ENCODE peak calls at places on chromosomes 2 and 18, in ten cellular contexts. One of them, this sample, is unnamed.

GRCh38 chr2:113253453-113253852 is 25.3 kb downstream of the PAX8 start:
- DNase-seq in cardiac muscle cell: no peak
- DNase-seq in MM.1S: no peak
- DNase-seq in amniotic stem cell: no peak
- DNase-seq in Daoy: no peak
- DNase-seq in stimulated activated CD8-positive, alpha-beta memory T cell treated with anti-CD3 and anti-CD28 coated beads, Interleukin-15, amount 100 ng/mL, for 1 hour: no peak
- DNase-seq in brain microvascular endothelial cell: no peak
- DNase-seq in thoracic aorta: no peak
- DNase-seq in posterior cingulate gyrus: no peak
- DNase-seq in astrocyte of the spinal cord: no peak
- DNase-seq in this sample: no peak

GRCh38 chr2:102806250-102806837 is 44.5 kb downstream of the TMEM182 start:
- DNase-seq in cardiac muscle cell: peak
- DNase-seq in MM.1S: peak
- DNase-seq in amniotic stem cell: no peak
- DNase-seq in Daoy: peak
- DNase-seq in stimulated activated CD8-positive, alpha-beta memory T cell treated with anti-CD3 and anti-CD28 coated beads, Interleukin-15, amount 100 ng/mL, for 1 hour: peak
- DNase-seq in brain microvascular endothelial cell: peak
- DNase-seq in thoracic aorta: peak
- DNase-seq in posterior cingulate gyrus: peak
- DNase-seq in astrocyte of the spinal cord: peak
- DNase-seq in this sample: peak

GRCh38 chr2:100895402-100895801 is 75.5 kb downstream of the NPAS2 start:
- DNase-seq in cardiac muscle cell: no peak
- DNase-seq in MM.1S: no peak
- DNase-seq in amniotic stem cell: no peak
- DNase-seq in Daoy: no peak
- DNase-seq in stimulated activated CD8-positive, alpha-beta memory T cell treated with anti-CD3 and anti-CD28 coated beads, Interleukin-15, amount 100 ng/mL, for 1 hour: no peak
- DNase-seq in brain microvascular endothelial cell: no peak
- DNase-seq in thoracic aorta: no peak
- DNase-seq in posterior cingulate gyrus: peak
- DNase-seq in astrocyte of the spinal cord: no peak
- DNase-seq in this sample: no peak

GRCh38 chr2:33223851-33224250 is 252.6 kb upstream of the RASGRP3 start:
- DNase-seq in cardiac muscle cell: no peak
- DNase-seq in MM.1S: no peak
- DNase-seq in amniotic stem cell: no peak
- DNase-seq in Daoy: no peak
- DNase-seq in stimulated activated CD8-positive, alpha-beta memory T cell treated with anti-CD3 and anti-CD28 coated beads, Interleukin-15, amount 100 ng/mL, for 1 hour: no peak
- DNase-seq in brain microvascular endothelial cell: peak
- DNase-seq in thoracic aorta: no peak
- DNase-seq in posterior cingulate gyrus: no peak
- DNase-seq in astrocyte of the spinal cord: peak
- DNase-seq in this sample: no peak

GRCh38 chr2:157898591-157898996 is 22.5 kb upstream of the ACVR1 start:
- DNase-seq in cardiac muscle cell: no peak
- DNase-seq in MM.1S: peak
- DNase-seq in amniotic stem cell: peak
- DNase-seq in Daoy: peak
- DNase-seq in stimulated activated CD8-positive, alpha-beta memory T cell treated with anti-CD3 and anti-CD28 coated beads, Interleukin-15, amount 100 ng/mL, for 1 hour: no peak
- DNase-seq in brain microvascular endothelial cell: peak
- DNase-seq in thoracic aorta: no peak
- DNase-seq in posterior cingulate gyrus: no peak
- DNase-seq in astrocyte of the spinal cord: peak
- DNase-seq in this sample: peak

GRCh38 chr2:138475394-138475793 is 26.2 kb upstream of the SPOPL start:
- DNase-seq in cardiac muscle cell: no peak
- DNase-seq in MM.1S: no peak
- DNase-seq in amniotic stem cell: no peak
- DNase-seq in Daoy: no peak
- DNase-seq in stimulated activated CD8-positive, alpha-beta memory T cell treated with anti-CD3 and anti-CD28 coated beads, Interleukin-15, amount 100 ng/mL, for 1 hour: no peak
- DNase-seq in brain microvascular endothelial cell: no peak
- DNase-seq in thoracic aorta: no peak
- DNase-seq in posterior cingulate gyrus: no peak
- DNase-seq in astrocyte of the spinal cord: no peak
- DNase-seq in this sample: no peak

GRCh38 chr2:151973013-151973900 is 125.6 kb downstream of the CACNB4 start:
- DNase-seq in cardiac muscle cell: no peak
- DNase-seq in MM.1S: no peak
- DNase-seq in amniotic stem cell: no peak
- DNase-seq in Daoy: no peak
- DNase-seq in stimulated activated CD8-positive, alpha-beta memory T cell treated with anti-CD3 and anti-CD28 coated beads, Interleukin-15, amount 100 ng/mL, for 1 hour: no peak
- DNase-seq in brain microvascular endothelial cell: no peak
- DNase-seq in thoracic aorta: no peak
- DNase-seq in posterior cingulate gyrus: no peak
- DNase-seq in astrocyte of the spinal cord: no peak
- DNase-seq in this sample: no peak

GRCh38 chr2:13002536-13002935 is 285.8 kb downstream of the TRIB2 start:
- DNase-seq in cardiac muscle cell: no peak
- DNase-seq in MM.1S: no peak
- DNase-seq in amniotic stem cell: no peak
- DNase-seq in Daoy: no peak
- DNase-seq in stimulated activated CD8-positive, alpha-beta memory T cell treated with anti-CD3 and anti-CD28 coated beads, Interleukin-15, amount 100 ng/mL, for 1 hour: no peak
- DNase-seq in brain microvascular endothelial cell: no peak
- DNase-seq in thoracic aorta: no peak
- DNase-seq in posterior cingulate gyrus: no peak
- DNase-seq in astrocyte of the spinal cord: no peak
- DNase-seq in this sample: no peak

GRCh38 chr2:170812716-170813585 is 3.7 kb upstream of the GAD1 start:
- DNase-seq in cardiac muscle cell: peak
- DNase-seq in MM.1S: peak
- DNase-seq in amniotic stem cell: peak
- DNase-seq in Daoy: peak
- DNase-seq in stimulated activated CD8-positive, alpha-beta memory T cell treated with anti-CD3 and anti-CD28 coated beads, Interleukin-15, amount 100 ng/mL, for 1 hour: no peak
- DNase-seq in brain microvascular endothelial cell: peak
- DNase-seq in thoracic aorta: no peak
- DNase-seq in posterior cingulate gyrus: no peak
- DNase-seq in astrocyte of the spinal cord: peak
- DNase-seq in this sample: peak

GRCh38 chr2:224982226-224982625 is 60.0 kb downstream of the DOCK10 start:
- DNase-seq in cardiac muscle cell: no peak
- DNase-seq in MM.1S: no peak
- DNase-seq in amniotic stem cell: no peak
- DNase-seq in Daoy: no peak
- DNase-seq in stimulated activated CD8-positive, alpha-beta memory T cell treated with anti-CD3 and anti-CD28 coated beads, Interleukin-15, amount 100 ng/mL, for 1 hour: no peak
- DNase-seq in brain microvascular endothelial cell: peak
- DNase-seq in thoracic aorta: no peak
- DNase-seq in posterior cingulate gyrus: peak
- DNase-seq in astrocyte of the spinal cord: peak
- DNase-seq in this sample: no peak

GRCh38 chr2:219656523-219656922 is 29.1 kb downstream of the SLC4A3 start:
- DNase-seq in cardiac muscle cell: no peak
- DNase-seq in MM.1S: no peak
- DNase-seq in amniotic stem cell: no peak
- DNase-seq in Daoy: no peak
- DNase-seq in stimulated activated CD8-positive, alpha-beta memory T cell treated with anti-CD3 and anti-CD28 coated beads, Interleukin-15, amount 100 ng/mL, for 1 hour: no peak
- DNase-seq in brain microvascular endothelial cell: no peak
- DNase-seq in thoracic aorta: no peak
- DNase-seq in posterior cingulate gyrus: no peak
- DNase-seq in astrocyte of the spinal cord: peak
- DNase-seq in this sample: peak

GRCh38 chr2:167869200-167869599 is 378.2 kb downstream of the STK39 start:
- DNase-seq in cardiac muscle cell: no peak
- DNase-seq in MM.1S: no peak
- DNase-seq in amniotic stem cell: no peak
- DNase-seq in Daoy: no peak
- DNase-seq in stimulated activated CD8-positive, alpha-beta memory T cell treated with anti-CD3 and anti-CD28 coated beads, Interleukin-15, amount 100 ng/mL, for 1 hour: no peak
- DNase-seq in brain microvascular endothelial cell: no peak
- DNase-seq in thoracic aorta: no peak
- DNase-seq in posterior cingulate gyrus: no peak
- DNase-seq in astrocyte of the spinal cord: no peak
- DNase-seq in this sample: no peak

GRCh38 chr18:76621782-76622495 is 126.9 kb upstream of the ZNF516 start:
- DNase-seq in cardiac muscle cell: no peak
- DNase-seq in MM.1S: no peak
- DNase-seq in amniotic stem cell: no peak
- DNase-seq in Daoy: peak
- DNase-seq in stimulated activated CD8-positive, alpha-beta memory T cell treated with anti-CD3 and anti-CD28 coated beads, Interleukin-15, amount 100 ng/mL, for 1 hour: no peak
- DNase-seq in brain microvascular endothelial cell: peak
- DNase-seq in thoracic aorta: no peak
- DNase-seq in posterior cingulate gyrus: no peak
- DNase-seq in astrocyte of the spinal cord: peak
- DNase-seq in this sample: no peak

GRCh38 chr2:98329549-98329948 is 16.7 kb upstream of the CNGA3 start:
- DNase-seq in cardiac muscle cell: no peak
- DNase-seq in MM.1S: no peak
- DNase-seq in amniotic stem cell: no peak
- DNase-seq in Daoy: no peak
- DNase-seq in stimulated activated CD8-positive, alpha-beta memory T cell treated with anti-CD3 and anti-CD28 coated beads, Interleukin-15, amount 100 ng/mL, for 1 hour: no peak
- DNase-seq in brain microvascular endothelial cell: no peak
- DNase-seq in thoracic aorta: no peak
- DNase-seq in posterior cingulate gyrus: no peak
- DNase-seq in astrocyte of the spinal cord: no peak
- DNase-seq in this sample: no peak

GRCh38 chr18:36107477-36107876 is 21.7 kb downstream of the SLC39A6 start:
- DNase-seq in cardiac muscle cell: no peak
- DNase-seq in MM.1S: no peak
- DNase-seq in amniotic stem cell: no peak
- DNase-seq in Daoy: no peak
- DNase-seq in stimulated activated CD8-positive, alpha-beta memory T cell treated with anti-CD3 and anti-CD28 coated beads, Interleukin-15, amount 100 ng/mL, for 1 hour: no peak
- DNase-seq in brain microvascular endothelial cell: no peak
- DNase-seq in thoracic aorta: no peak
- DNase-seq in posterior cingulate gyrus: no peak
- DNase-seq in astrocyte of the spinal cord: no peak
- DNase-seq in this sample: no peak

GRCh38 chr18:51821610-51822009 is 518.4 kb upstream of the DCC start:
- DNase-seq in cardiac muscle cell: no peak
- DNase-seq in MM.1S: no peak
- DNase-seq in amniotic stem cell: no peak
- DNase-seq in Daoy: no peak
- DNase-seq in stimulated activated CD8-positive, alpha-beta memory T cell treated with anti-CD3 and anti-CD28 coated beads, Interleukin-15, amount 100 ng/mL, for 1 hour: no peak
- DNase-seq in brain microvascular endothelial cell: no peak
- DNase-seq in thoracic aorta: no peak
- DNase-seq in posterior cingulate gyrus: no peak
- DNase-seq in astrocyte of the spinal cord: no peak
- DNase-seq in this sample: no peak

GRCh38 chr18:61703508-61703907 is 189.3 kb downstream of the RNF152 start:
- DNase-seq in cardiac muscle cell: no peak
- DNase-seq in MM.1S: no peak
- DNase-seq in amniotic stem cell: no peak
- DNase-seq in Daoy: no peak
- DNase-seq in stimulated activated CD8-positive, alpha-beta memory T cell treated with anti-CD3 and anti-CD28 coated beads, Interleukin-15, amount 100 ng/mL, for 1 hour: no peak
- DNase-seq in brain microvascular endothelial cell: no peak
- DNase-seq in thoracic aorta: no peak
- DNase-seq in posterior cingulate gyrus: no peak
- DNase-seq in astrocyte of the spinal cord: peak
- DNase-seq in this sample: no peak

GRCh38 chr2:13227543-13227942 is 510.8 kb downstream of the TRIB2 start:
- DNase-seq in cardiac muscle cell: no peak
- DNase-seq in MM.1S: no peak
- DNase-seq in amniotic stem cell: no peak
- DNase-seq in Daoy: no peak
- DNase-seq in stimulated activated CD8-positive, alpha-beta memory T cell treated with anti-CD3 and anti-CD28 coated beads, Interleukin-15, amount 100 ng/mL, for 1 hour: no peak
- DNase-seq in brain microvascular endothelial cell: no peak
- DNase-seq in thoracic aorta: no peak
- DNase-seq in posterior cingulate gyrus: no peak
- DNase-seq in astrocyte of the spinal cord: no peak
- DNase-seq in this sample: no peak

GRCh38 chr2:241742320-241742939 is 8.0 kb downstream of the D2HGDH start:
- DNase-seq in cardiac muscle cell: no peak
- DNase-seq in MM.1S: no peak
- DNase-seq in amniotic stem cell: no peak
- DNase-seq in Daoy: no peak
- DNase-seq in stimulated activated CD8-positive, alpha-beta memory T cell treated with anti-CD3 and anti-CD28 coated beads, Interleukin-15, amount 100 ng/mL, for 1 hour: no peak
- DNase-seq in brain microvascular endothelial cell: no peak
- DNase-seq in thoracic aorta: no peak
- DNase-seq in posterior cingulate gyrus: no peak
- DNase-seq in astrocyte of the spinal cord: no peak
- DNase-seq in this sample: no peak

GRCh38 chr2:106542730-106543359 is 55.7 kb downstream of the CD8B2 start:
- DNase-seq in cardiac muscle cell: peak
- DNase-seq in MM.1S: peak
- DNase-seq in amniotic stem cell: peak
- DNase-seq in Daoy: peak
- DNase-seq in stimulated activated CD8-positive, alpha-beta memory T cell treated with anti-CD3 and anti-CD28 coated beads, Interleukin-15, amount 100 ng/mL, for 1 hour: peak
- DNase-seq in brain microvascular endothelial cell: peak
- DNase-seq in thoracic aorta: peak
- DNase-seq in posterior cingulate gyrus: peak
- DNase-seq in astrocyte of the spinal cord: peak
- DNase-seq in this sample: peak

GRCh38 chr2:25089605-25090424 is 47.9 kb downstream of the EFR3B start:
- DNase-seq in cardiac muscle cell: no peak
- DNase-seq in MM.1S: no peak
- DNase-seq in amniotic stem cell: no peak
- DNase-seq in Daoy: no peak
- DNase-seq in stimulated activated CD8-positive, alpha-beta memory T cell treated with anti-CD3 and anti-CD28 coated beads, Interleukin-15, amount 100 ng/mL, for 1 hour: no peak
- DNase-seq in brain microvascular endothelial cell: no peak
- DNase-seq in thoracic aorta: no peak
- DNase-seq in posterior cingulate gyrus: no peak
- DNase-seq in astrocyte of the spinal cord: no peak
- DNase-seq in this sample: no peak

GRCh38 chr2:49616800-49617199 is 462.5 kb upstream of the FSHR start:
- DNase-seq in cardiac muscle cell: peak
- DNase-seq in MM.1S: peak
- DNase-seq in amniotic stem cell: no peak
- DNase-seq in Daoy: no peak
- DNase-seq in stimulated activated CD8-positive, alpha-beta memory T cell treated with anti-CD3 and anti-CD28 coated beads, Interleukin-15, amount 100 ng/mL, for 1 hour: no peak
- DNase-seq in brain microvascular endothelial cell: no peak
- DNase-seq in thoracic aorta: no peak
- DNase-seq in posterior cingulate gyrus: no peak
- DNase-seq in astrocyte of the spinal cord: peak
- DNase-seq in this sample: peak

GRCh38 chr2:128446049-128446811 is 127.6 kb upstream of the HS6ST1 start:
- DNase-seq in cardiac muscle cell: no peak
- DNase-seq in MM.1S: no peak
- DNase-seq in amniotic stem cell: no peak
- DNase-seq in Daoy: no peak
- DNase-seq in stimulated activated CD8-positive, alpha-beta memory T cell treated with anti-CD3 and anti-CD28 coated beads, Interleukin-15, amount 100 ng/mL, for 1 hour: no peak
- DNase-seq in brain microvascular endothelial cell: no peak
- DNase-seq in thoracic aorta: no peak
- DNase-seq in posterior cingulate gyrus: no peak
- DNase-seq in astrocyte of the spinal cord: no peak
- DNase-seq in this sample: no peak

GRCh38 chr2:29041161-29041660 is 33.1 kb downstream of the PCARE start:
- DNase-seq in cardiac muscle cell: no peak
- DNase-seq in MM.1S: no peak
- DNase-seq in amniotic stem cell: no peak
- DNase-seq in Daoy: no peak
- DNase-seq in stimulated activated CD8-positive, alpha-beta memory T cell treated with anti-CD3 and anti-CD28 coated beads, Interleukin-15, amount 100 ng/mL, for 1 hour: no peak
- DNase-seq in brain microvascular endothelial cell: no peak
- DNase-seq in thoracic aorta: no peak
- DNase-seq in posterior cingulate gyrus: no peak
- DNase-seq in astrocyte of the spinal cord: no peak
- DNase-seq in this sample: no peak

GRCh38 chr18:13483316-13484270 is 242.8 kb downstream of the FAM210A start:
- DNase-seq in cardiac muscle cell: no peak
- DNase-seq in MM.1S: no peak
- DNase-seq in amniotic stem cell: no peak
- DNase-seq in Daoy: no peak
- DNase-seq in stimulated activated CD8-positive, alpha-beta memory T cell treated with anti-CD3 and anti-CD28 coated beads, Interleukin-15, amount 100 ng/mL, for 1 hour: no peak
- DNase-seq in brain microvascular endothelial cell: no peak
- DNase-seq in thoracic aorta: no peak
- DNase-seq in posterior cingulate gyrus: no peak
- DNase-seq in astrocyte of the spinal cord: no peak
- DNase-seq in this sample: no peak

GRCh38 chr2:98893871-98894270 is 42.2 kb downstream of the CRACDL start:
- DNase-seq in cardiac muscle cell: no peak
- DNase-seq in MM.1S: no peak
- DNase-seq in amniotic stem cell: no peak
- DNase-seq in Daoy: no peak
- DNase-seq in stimulated activated CD8-positive, alpha-beta memory T cell treated with anti-CD3 and anti-CD28 coated beads, Interleukin-15, amount 100 ng/mL, for 1 hour: no peak
- DNase-seq in brain microvascular endothelial cell: no peak
- DNase-seq in thoracic aorta: no peak
- DNase-seq in posterior cingulate gyrus: no peak
- DNase-seq in astrocyte of the spinal cord: no peak
- DNase-seq in this sample: no peak

This sample was measured in HS-5.